ENCODE peak calls at places on chromosome 10, in seven cellular contexts. H is G401; E is PC-3; R is mucosa of gallbladder; Y is stimulated activated effector memory CD8-positive, alpha-beta T cell treated with anti-CD3 and anti-CD28 coated beads, Interleukin-12 subunit alpha, Interleukin-12 subunit beta, amount 100 ng/mL, for 72 hours; P is KG1; N is ELR. B is an unnamed sample.

GRCh38 chr10:66218981-66219587 is 706.8 kb upstream of the LRRTM3 start:
- DNase-seq in N (no peak), Y (no peak), P (no peak), R (no peak), E (peak; percentile 56), H (no peak), B (no peak)

GRCh38 chr10:118995739-118996138 is 33.8 kb upstream of the NANOS1 start:
- DNase-seq in N (no peak), H (no peak), Y (no peak), R (no peak), P (no peak), E (no peak), B (no peak)

GRCh38 chr10:36725581-36726520 is 399.5 kb upstream of the ANKRD30A start:
- DNase-seq in N (peak; percentile 75), E (peak; percentile 100), R (no peak), P (no peak), H (no peak), Y (no peak), B (peak; percentile 43)

GRCh38 chr10:5343561-5343960 is 21.2 kb upstream of the UCN3 start:
- DNase-seq in E (no peak), R (no peak), Y (no peak), N (peak; percentile 51), P (no peak), H (no peak), B (no peak)

GRCh38 chr10:48494073-48494472 is 110.8 kb downstream of the ARHGAP22 start:
- DNase-seq in P (no peak), E (peak; percentile 42), N (no peak), Y (no peak), R (no peak), H (no peak), B (peak; percentile 9)

GRCh38 chr10:79019961-79020491 is 48.7 kb upstream of the ZMIZ1 start:
- DNase-seq in R (no peak), P (no peak), Y (no peak), N (no peak), H (no peak), E (no peak), B (no peak)

GRCh38 chr10:77405771-77406241 is 231.8 kb downstream of the KCNMA1 start:
- DNase-seq in H (no peak), Y (no peak), R (peak; percentile 82), N (peak; percentile 92), P (no peak), E (peak; percentile 99), B (peak; percentile 81)

GRCh38 chr10:69880301-69881081 is 78.8 kb downstream of the COL13A1 start:
- DNase-seq in E (no peak), H (no peak), N (no peak), P (no peak), R (no peak), Y (no peak), B (no peak)

GRCh38 chr10:29658984-29659769 is 24.4 kb upstream of the SVIL start:
- DNase-seq in Y (peak; percentile 84), N (peak; percentile 100), P (peak; percentile 16), H (no peak), E (peak; percentile 95), R (peak; percentile 64), B (peak; percentile 72)

GRCh38 chr10:68594405-68594804 is 34.3 kb downstream of the TET1 start:
- DNase-seq in P (no peak), Y (no peak), N (peak; percentile 87), H (no peak), E (peak; percentile 95), R (no peak), B (no peak)

GRCh38 chr10:128596906-128597305 is 470.7 kb upstream of the MKI67 start:
- DNase-seq in R (no peak), E (no peak), H (no peak), Y (no peak), P (no peak), N (no peak), B (no peak)

GRCh38 chr10:78577673-78578072 is 491.1 kb upstream of the ZMIZ1 start:
- DNase-seq in R (no peak), P (no peak), Y (no peak), H (no peak), E (peak; percentile 68), N (no peak), B (no peak)

GRCh38 chr10:59234814-59235429 is 58.5 kb downstream of the PHYHIPL start:
- DNase-seq in N (peak; percentile 42), Y (no peak), P (peak; percentile 16), H (peak; percentile 29), R (no peak), E (peak; percentile 78), B (no peak)

GRCh38 chr10:122127943-122128342 is 139.0 kb downstream of the TACC2 start:
- DNase-seq in N (peak; percentile 35), E (peak; percentile 25), P (no peak), H (no peak), Y (no peak), R (no peak), B (peak; percentile 78)

GRCh38 chr10:33735463-33735862 is 401.0 kb upstream of the NRP1 start:
- DNase-seq in Y (no peak), E (peak; percentile 82), H (no peak), P (no peak), N (peak; percentile 43), R (no peak), B (no peak)

GRCh38 chr10:8071006-8071405 is 16.5 kb downstream of the GATA3 start:
- DNase-seq in R (no peak), N (peak; percentile 21), P (no peak), H (no peak), Y (no peak), E (no peak), B (no peak)

GRCh38 chr10:118662228-118663035 is 67.0 kb upstream of the PRLHR start:
- DNase-seq in E (no peak), R (no peak), H (no peak), Y (no peak), N (no peak), P (no peak), B (no peak)

GRCh38 chr10:26799342-26799741 is 61.4 kb downstream of the ABI1 start:
- DNase-seq in R (no peak), H (peak; percentile 80), P (no peak), Y (no peak), E (no peak), N (no peak), B (no peak)

GRCh38 chr10:101001225-101002035 is 1.8 kb downstream of the LZTS2 start:
- DNase-seq in P (no peak), R (peak; percentile 83), H (no peak), N (peak; percentile 91), E (peak; percentile 54), Y (no peak), B (peak; percentile 97)

B was measured in adrenal gland.